ENCODE peak calls at places on chromosomes 11 and 22, in four cellular contexts. N is choroid plexus epithelial cell, R is ascending aorta, G is GM13977. D is an unnamed sample.

GRCh38 chr22:18152519-18152918 is 2.5 kb downstream of the USP18 start:
- DNase-seq in R (no peak), N (no peak), G (peak), D (no peak)

GRCh38 chr11:116101737-116102275 is 597.6 kb upstream of the CADM1 start:
- DNase-seq in R (no peak), N (no peak), G (no peak), D (no peak)

GRCh38 chr22:23060612-23061400 is 9.5 kb upstream of the GNAZ start:
- DNase-seq in N (no peak), G (no peak), R (no peak), D (no peak)

GRCh38 chr11:69108030-69108429 is 47.7 kb upstream of the SMIM38 start:
- DNase-seq in R (no peak), G (no peak), N (no peak), D (no peak)

GRCh38 chr11:86365566-86365965 is 9.1 kb upstream of the CCDC81 start:
- DNase-seq in G (no peak), R (no peak), N (no peak), D (no peak)

GRCh38 chr11:67371549-67372231 is 1.7 kb downstream of the CLCF1 start:
- DNase-seq in R (no peak), N (peak), G (peak), D (peak)

GRCh38 chr11:105046898-105047579 is 1.9 kb upstream of the CARD16 start:
- DNase-seq in R (no peak), G (no peak), N (peak), D (peak)

GRCh38 chr11:44398266-44399045 is 88.5 kb upstream of the ALX4 start:
- DNase-seq in R (no peak), N (no peak), G (no peak), D (no peak)

GRCh38 chr11:122822241-122822640 is 16.1 kb upstream of the CRTAM start:
- DNase-seq in R (no peak), G (no peak), N (no peak), D (no peak)

GRCh38 chr22:24247011-24247507 is 2.2 kb upstream of the GGT5 start:
- DNase-seq in N (peak), R (no peak), G (peak), D (no peak)

GRCh38 chr11:83020942-83021779 is 50.5 kb downstream of the RAB30 start:
- DNase-seq in R (no peak), N (no peak), G (no peak), D (no peak)

GRCh38 chr11:37500425-37500824 is 902.4 kb upstream of the RAG2 start:
- DNase-seq in G (no peak), N (peak), R (no peak), D (peak)

GRCh38 chr11:69052343-69053168 is 3.8 kb downstream of the TPCN2 start:
- DNase-seq in R (no peak), N (no peak), G (no peak), D (no peak)

GRCh38 chr11:65786008-65786785 is 666 bp upstream of the OVOL1 start:
- DNase-seq in G (no peak), R (no peak), N (no peak), D (no peak)

GRCh38 chr11:60378359-60378758 is at the start of gene MS4A7:
- DNase-seq in N (no peak), G (peak), R (no peak), D (no peak)

GRCh38 chr22:44185237-44186120 is 4.8 kb downstream of the PARVG start:
- DNase-seq in G (no peak), N (no peak), R (no peak), D (no peak)

GRCh38 chr11:77287615-77288273 is 13.7 kb downstream of the GDPD4 start:
- DNase-seq in N (peak), G (no peak), R (no peak), D (peak)

GRCh38 chr11:122405788-122406341 is 249.7 kb upstream of the UBASH3B start:
- DNase-seq in N (peak), G (no peak), R (no peak), D (peak)

GRCh38 chr22:42688241-42688913 is 32.3 kb downstream of the A4GALT start:
- DNase-seq in R (peak), N (peak), G (no peak), D (peak)

GRCh38 chr22:44870021-44870420 is 117.6 kb downstream of the ARHGAP8 start:
- DNase-seq in N (peak), R (no peak), G (no peak), D (peak)

GRCh38 chr11:86386791-86387190 is 12.1 kb downstream of the CCDC81 start:
- DNase-seq in G (no peak), N (no peak), R (no peak), D (no peak)

GRCh38 chr11:2442554-2442953 is 1.8 kb downstream of the TRPM5 start:
- DNase-seq in N (no peak), G (no peak), R (no peak), D (no peak)

DNA sequence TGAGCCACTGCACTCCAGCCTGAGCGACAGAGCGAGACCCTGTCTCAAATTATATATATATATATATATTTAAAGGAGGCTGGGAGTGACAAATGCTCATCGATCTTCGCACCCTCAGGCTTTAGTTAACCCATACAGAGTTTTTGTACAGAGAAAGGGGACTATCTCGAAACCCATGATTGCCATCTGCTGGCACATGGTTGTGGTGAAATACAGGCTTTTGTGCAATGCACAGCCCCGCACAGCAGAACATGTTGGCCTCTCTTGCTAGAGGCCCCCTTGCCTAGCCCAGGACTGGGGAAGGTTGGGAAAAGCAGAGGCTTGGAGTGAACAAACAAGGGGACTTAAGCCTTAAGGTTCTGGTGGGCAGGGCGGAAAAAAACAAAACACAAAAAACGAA is 3.6 kb downstream of the MYBPC3 start:
- DNase-seq in N (peak), G (peak), R (no peak), D (peak)
- TF ChIP-seq CTCF in N (peak), G (peak), R (no peak), D (peak)

DNA sequence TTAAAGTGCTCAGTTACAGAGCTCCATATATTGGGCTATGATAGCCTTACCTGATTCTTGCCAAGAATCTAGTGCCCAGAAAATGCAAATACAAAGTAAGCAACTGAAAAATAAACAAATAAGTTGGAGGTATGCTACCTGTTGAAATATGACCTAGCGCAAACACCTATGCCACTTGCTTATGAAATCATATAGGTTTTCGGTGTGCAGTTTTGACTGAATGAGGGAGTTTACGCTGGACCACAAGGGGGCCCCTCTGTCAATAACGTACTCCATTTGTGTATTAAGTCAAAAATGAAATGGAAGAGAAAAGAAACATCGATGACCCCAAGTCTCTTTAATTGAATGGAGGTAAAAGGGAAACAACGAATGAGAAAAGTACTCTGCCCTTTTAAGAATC is 84.9 kb upstream of the TRIM77 start:
- DNase-seq in N (peak), G (no peak), R (no peak), D (no peak)
- TF ChIP-seq CTCF in N (peak), G (no peak), R (no peak), D (no peak)

GRCh38 chr22:46764140-46764680 is 1.8 kb downstream of the TBC1D22A start:
- DNase-seq in N (no peak), R (no peak), G (no peak), D (no peak)
- TF ChIP-seq CTCF in N (no peak), R (no peak), G (no peak), D (no peak)

GRCh38 chr11:132853886-132854285 is 678.4 kb downstream of the OPCML start:
- DNase-seq in G (no peak), N (no peak), R (no peak), D (no peak)

GRCh38 chr11:132856032-132856431 is 676.3 kb downstream of the OPCML start:
- DNase-seq in R (no peak), N (no peak), G (no peak), D (no peak)

GRCh38 chr11:132855516-132855915 is 676.8 kb downstream of the OPCML start:
- DNase-seq in G (no peak), R (no peak), N (no peak), D (no peak)

GRCh38 chr11:132862137-132862536 is 670.2 kb downstream of the OPCML start:
- DNase-seq in R (no peak), G (no peak), N (no peak), D (no peak)

GRCh38 chr11:132858203-132858602 is 674.1 kb downstream of the OPCML start:
- DNase-seq in R (no peak), N (peak), G (no peak), D (peak)
- TF ChIP-seq CTCF in R (no peak), N (peak), G (no peak), D (no peak)

DNA sequence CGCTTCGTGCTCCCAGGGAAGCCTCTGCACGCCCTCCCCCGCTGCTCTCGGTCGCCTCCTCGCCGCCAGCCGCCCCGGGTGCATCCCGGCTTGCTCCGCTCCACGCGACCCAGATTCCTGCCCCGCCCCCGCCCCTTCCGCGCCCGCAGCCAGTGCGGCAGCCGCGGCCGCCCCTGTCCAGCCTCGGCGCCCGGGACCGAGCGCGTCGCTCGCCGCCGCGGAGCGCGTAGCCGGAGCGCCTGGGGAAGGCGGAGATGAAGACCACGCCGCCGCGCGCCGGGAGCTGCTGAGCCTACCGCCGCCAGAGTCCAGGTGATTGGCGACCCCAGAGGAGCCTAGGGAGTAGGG is at the start of gene ELMOD1:
- DNase-seq in R (no peak), G (peak), N (peak), D (peak)
- TF ChIP-seq CTCF in R (no peak), G (no peak), N (no peak), D (no peak)

GRCh38 chr11:62593434-62594044 is 2.2 kb upstream of the TUT1 start:
- DNase-seq in N (peak), G (peak), R (no peak), D (peak)

GRCh38 chr11:62592216-62592815 is 993 bp upstream of the TUT1 start:
- DNase-seq in R (no peak), N (no peak), G (no peak), D (no peak)

GRCh38 chr11:62592989-62593421 is 1.7 kb upstream of the TUT1 start:
- DNase-seq in R (no peak), G (no peak), N (no peak), D (no peak)

GRCh38 chr11:62591448-62592215 is at the start of gene TUT1:
- DNase-seq in N (peak), R (peak), G (peak), D (peak)

DNA sequence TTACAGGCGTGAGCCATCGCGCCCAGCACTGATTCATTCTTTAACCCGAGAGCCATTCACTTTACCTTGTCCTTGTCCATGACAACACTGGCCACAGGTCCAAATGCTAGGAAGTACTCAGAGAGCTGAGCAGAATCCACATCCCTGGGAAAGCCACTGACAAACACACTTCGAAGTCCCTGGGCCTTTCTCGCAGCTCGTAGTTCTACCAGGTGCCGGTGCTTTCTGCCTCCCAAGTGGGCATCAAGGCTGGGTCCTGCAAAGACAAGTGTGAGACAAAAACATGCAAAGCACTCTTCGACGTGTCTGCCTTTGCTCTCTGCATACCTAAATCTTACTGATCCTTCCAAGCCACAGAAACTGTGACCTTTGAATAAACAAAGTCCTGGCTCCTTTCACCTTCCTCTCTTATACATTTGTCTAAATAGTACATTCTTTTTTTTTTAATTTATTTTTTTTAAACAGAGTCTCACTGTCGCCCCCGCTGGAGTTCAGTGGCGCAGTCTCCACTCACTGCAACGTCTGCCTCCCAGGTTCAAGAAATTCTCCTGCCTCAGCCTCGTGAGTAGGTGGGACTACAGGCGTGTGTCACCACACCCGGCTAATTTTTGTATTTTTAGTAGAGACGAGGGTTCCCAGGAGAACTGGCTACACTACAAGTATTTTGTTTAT is 2.2 kb downstream of the TUT1 start:
- DNase-seq in G (no peak), R (no peak), N (peak), D (no peak)
- TF ChIP-seq CTCF in G (peak), R (no peak), N (peak), D (no peak)

GRCh38 chr11:126485021-126485781 is 129.7 kb downstream of the ST3GAL4 start:
- DNase-seq in G (no peak), R (no peak), N (peak), D (no peak)
- TF ChIP-seq CTCF in G (no peak), R (no peak), N (peak), D (no peak)

D was measured in MCF 10A.